ENCODE peak calls at places on chromosomes 12 and 14, in eight cellular contexts. R is left ventricle myocardium inferior; E is lung; H is heart right ventricle; Z is suprapubic skin; I is effector memory CD4-positive, alpha-beta T cell; F is HepG2; Y is A549. N is an unnamed sample.
A peak's percentile ranks its signal among the peaks of the same experiment; 100 is the strongest.

GRCh38 chr12:65248656-65249633 is 29.5 kb upstream of the MSRB3 start:
- DNase-seq in R (no peak), E (no peak), H (no peak), Z (no peak), I (no peak), F (no peak), Y (no peak), N (no peak)

GRCh38 chr12:5034605-5035004 is 9.1 kb upstream of the KCNA5 start:
- DNase-seq in R (no peak), E (no peak), H (no peak), Z (no peak), I (no peak), F (no peak), Y (no peak), N (no peak)

GRCh38 chr14:36346052-36346451 is 25.6 kb upstream of the MBIP start:
- DNase-seq in R (no peak), E (no peak), H (no peak), Z (no peak), I (no peak), F (no peak), Y (no peak), N (no peak)

GRCh38 chr12:7319934-7320333 is 16.1 kb downstream of the ACSM4 start:
- DNase-seq in R (no peak), E (no peak), H (no peak), Z (no peak), I (no peak), F (no peak), Y (no peak), N (no peak)

GRCh38 chr12:123263196-123263817 is 8.3 kb downstream of the CDK2AP1 start:
- DNase-seq in R (no peak), E (no peak), H (no peak), Z (no peak), I (no peak), F (no peak), Y (no peak), N (no peak)

GRCh38 chr14:71526388-71526787 is 405.8 kb upstream of the RGS6 start:
- DNase-seq in R (no peak), E (no peak), H (no peak), Z (no peak), I (no peak), F (no peak), Y (no peak), N (no peak)

GRCh38 chr12:118428643-118429042 is 52.3 kb downstream of the SUDS3 start:
- DNase-seq in R (no peak), E (no peak), H (no peak), Z (no peak), I (no peak), F (no peak), Y (no peak), N (no peak)

GRCh38 chr14:88791629-88792571 is 853 bp downstream of the EML5 start:
- DNase-seq in R (no peak), E (peak; percentile 29), H (peak; percentile 11), Z (no peak), I (no peak), F (no peak), Y (peak; percentile 5), N (peak; percentile 13)

GRCh38 chr12:76863005-76863670 is 15.7 kb downstream of the CSRP2 start:
- DNase-seq in R (no peak), E (no peak), H (no peak), Z (no peak), I (no peak), F (no peak), Y (no peak), N (no peak)

GRCh38 chr12:112121780-112122565 is 3.4 kb upstream of the TRAFD1 start:
- DNase-seq in R (peak; percentile 74), E (peak; percentile 77), H (peak; percentile 66), Z (no peak), I (no peak), F (no peak), Y (peak; percentile 79), N (peak; percentile 14)

GRCh38 chr14:65356327-65356836 is 56.1 kb upstream of the FUT8 start:
- DNase-seq in R (no peak), E (no peak), H (no peak), Z (no peak), I (no peak), F (peak; percentile 55), Y (peak; percentile 47), N (peak; percentile 58)

GRCh38 chr12:68786929-68787328 is 21.0 kb upstream of the MDM2 start:
- DNase-seq in R (no peak), E (no peak), H (no peak), Z (no peak), I (no peak), F (peak; percentile 56), Y (no peak), N (no peak)

GRCh38 chr12:20220339-20220738 is 148.0 kb upstream of the PDE3A start:
- DNase-seq in R (no peak), E (no peak), H (no peak), Z (no peak), I (no peak), F (no peak), Y (peak; percentile 56), N (peak; percentile 46)

GRCh38 chr12:6435941-6436715 is 8.6 kb upstream of the CD27 start:
- DNase-seq in R (no peak), E (no peak), H (no peak), Z (no peak), I (no peak), F (no peak), Y (no peak), N (no peak)

GRCh38 chr12:132460571-132460970 is 29.4 kb upstream of the FBRSL1 start:
- DNase-seq in R (no peak), E (no peak), H (no peak), Z (no peak), I (no peak), F (peak; percentile 40), Y (peak; percentile 58), N (peak; percentile 41)

GRCh38 chr14:28077005-28077404 is 689.6 kb upstream of the FOXG1 start:
- DNase-seq in R (no peak), E (no peak), H (no peak), Z (no peak), I (no peak), F (no peak), Y (no peak), N (no peak)

GRCh38 chr14:21071225-21072041 is 1.3 kb downstream of the ARHGEF40 start:
- DNase-seq in R (peak; percentile 91), E (peak; percentile 81), H (peak; percentile 88), Z (peak; percentile 93), I (peak; percentile 27), F (peak; percentile 56), Y (peak; percentile 58), N (no peak)

GRCh38 chr12:86264451-86265328 is 8.5 kb upstream of the MGAT4C start:
- DNase-seq in R (peak; percentile 12), E (peak; percentile 57), H (peak; percentile 6), Z (peak; percentile 83), I (no peak), F (no peak), Y (no peak), N (peak; percentile 27)

GRCh38 chr12:113459981-113460380 is 11.7 kb downstream of the LHX5 start:
- DNase-seq in R (no peak), E (no peak), H (no peak), Z (no peak), I (no peak), F (no peak), Y (no peak), N (no peak)

GRCh38 chr14:103521438-103521961 is 1.1 kb downstream of the CKB start:
- DNase-seq in R (peak; percentile 63), E (no peak), H (peak; percentile 75), Z (no peak), I (no peak), F (no peak), Y (no peak), N (no peak)
- H3K4me1 ChIP-seq in R (peaks cover 94% of the 10 kb centered on the region), E (peaks cover 26% of the 10 kb centered on the region), H (peaks cover 61% of the 10 kb centered on the region), Z (peaks cover 72% of the 10 kb centered on the region), I (peaks cover 23% of the 10 kb centered on the region), F (peaks cover 66% of the 10 kb centered on the region), Y (peaks cover 63% of the 10 kb centered on the region), N (peaks cover 46% of the 10 kb centered on the region)

DNA sequence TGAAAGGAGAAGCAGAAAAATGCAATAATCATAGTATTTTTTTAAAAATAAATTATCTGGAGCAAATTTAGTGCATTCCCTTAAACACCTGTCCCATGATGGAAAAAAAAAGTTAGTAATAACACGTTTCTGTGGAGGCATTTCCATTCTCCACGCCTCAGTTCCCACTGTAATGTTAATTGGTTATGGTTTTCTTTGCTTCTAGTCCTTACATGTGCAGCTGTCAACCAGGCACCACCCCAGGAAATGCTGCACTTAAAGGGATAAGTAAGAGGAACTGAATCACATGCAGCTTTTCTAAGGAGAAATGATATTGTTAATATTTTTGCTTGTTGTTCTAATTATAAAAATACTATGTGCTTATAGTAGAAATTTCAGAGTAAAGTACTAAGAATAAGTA is 240.3 kb downstream of the ZFP36L1 start:
- DNase-seq in R (no peak), E (no peak), H (no peak), Z (peak; percentile 59), I (no peak), F (no peak), Y (no peak), N (no peak)
- H3K4me1 ChIP-seq in R (peaks cover 78% of the 10 kb centered on the region), E (peaks cover 36% of the 10 kb centered on the region), H (peaks cover 81% of the 10 kb centered on the region), Z (peaks cover 84% of the 10 kb centered on the region), I (no peaks in the 10 kb centered on the region), F (peaks cover 16% of the 10 kb centered on the region), Y (peaks cover 72% of the 10 kb centered on the region), N (peaks cover 1% of the 10 kb centered on the region)

GRCh38 chr14:60563113-60563512 is 54.2 kb downstream of the SIX6 start:
- DNase-seq in R (no peak), E (no peak), H (no peak), Z (no peak), I (no peak), F (no peak), Y (no peak), N (no peak)

GRCh38 chr14:60565211-60565610 is 56.3 kb downstream of the SIX6 start:
- DNase-seq in R (no peak), E (no peak), H (no peak), Z (no peak), I (no peak), F (no peak), Y (no peak), N (no peak)

GRCh38 chr14:60561845-60562746 is 53.1 kb downstream of the SIX6 start:
- DNase-seq in R (no peak), E (no peak), H (peak; percentile 16), Z (no peak), I (no peak), F (peak; percentile 45), Y (peak; percentile 81), N (peak; percentile 51)
- H3K4me1 ChIP-seq in R (no peaks in the 10 kb centered on the region), E (no peaks in the 10 kb centered on the region), H (no peaks in the 10 kb centered on the region), Z (no peaks in the 10 kb centered on the region), I (no peaks in the 10 kb centered on the region), F (no peaks in the 10 kb centered on the region), Y (no peaks in the 10 kb centered on the region), N (no peaks in the 10 kb centered on the region)

GRCh38 chr12:57142727-57143126 is 4.7 kb downstream of the LRP1-AS start:
- DNase-seq in R (no peak), E (no peak), H (no peak), Z (no peak), I (no peak), F (no peak), Y (no peak), N (no peak)

GRCh38 chr12:57141249-57141648 is 6.2 kb downstream of the LRP1-AS start:
- DNase-seq in R (no peak), E (no peak), H (no peak), Z (no peak), I (no peak), F (no peak), Y (no peak), N (no peak)

GRCh38 chr12:57143454-57143853 is 4.0 kb downstream of the LRP1-AS start:
- DNase-seq in R (no peak), E (no peak), H (no peak), Z (no peak), I (no peak), F (no peak), Y (no peak), N (no peak)

GRCh38 chr12:57139796-57140649 is 7.4 kb downstream of the LRP1-AS start:
- DNase-seq in R (no peak), E (no peak), H (no peak), Z (no peak), I (no peak), F (no peak), Y (no peak), N (no peak)

GRCh38 chr12:57142121-57142520 is 5.3 kb downstream of the LRP1-AS start:
- DNase-seq in R (no peak), E (no peak), H (no peak), Z (no peak), I (no peak), F (no peak), Y (no peak), N (no peak)
- H3K4me1 ChIP-seq in R (peaks cover 96% of the 10 kb centered on the region), E (peaks cover 3% of the 10 kb centered on the region), H (peaks cover 93% of the 10 kb centered on the region), Z (peaks cover 70% of the 10 kb centered on the region), I (no peaks in the 10 kb centered on the region), F (peaks cover 90% of the 10 kb centered on the region), Y (peaks cover 16% of the 10 kb centered on the region), N (peaks cover 38% of the 10 kb centered on the region)